ENCODE peak calls at places on chromosomes 12 and 14, in ten cellular contexts. V is sigmoid colon, N is GM23338, I is prostate gland, D is stomach, P is transverse colon, X is HepG2, R is suprapubic skin, C is esophagus muscularis mucosa, Q is SK-N-MC. Z is an unnamed sample.

GRCh38 chr14:46245281-46245680 is 406.3 kb downstream of the RPL10L start:
- DNase-seq in X (no peak), D (no peak), C (no peak), I (no peak), V (no peak), R (no peak), Q (no peak), P (no peak), N (no peak), Z (no peak)

GRCh38 chr14:59086241-59086899 is 102.1 kb upstream of the DAAM1 start:
- DNase-seq in D (no peak), R (no peak), Q (no peak), N (no peak), V (no peak), P (no peak), X (no peak), C (no peak), I (no peak), Z (no peak)

GRCh38 chr14:104600141-104600643 is 4.4 kb downstream of the TMEM179 start:
- DNase-seq in D (no peak), I (no peak), Q (no peak), X (no peak), N (no peak), V (no peak), C (no peak), R (peak), P (no peak), Z (no peak)

GRCh38 chr12:68608191-68608590 is 2.5 kb upstream of the RAP1B start:
- DNase-seq in P (no peak), C (no peak), V (no peak), Q (no peak), D (no peak), X (no peak), R (no peak), N (no peak), I (no peak), Z (no peak)

GRCh38 chr14:100011568-100012325 is 53.5 kb upstream of the EVL start:
- DNase-seq in X (no peak), I (no peak), Q (no peak), N (no peak), P (no peak), C (no peak), V (no peak), D (no peak), R (no peak), Z (no peak)

GRCh38 chr12:7060353-7060954 is at the start of gene C1S:
- DNase-seq in P (peak), C (peak), V (peak), R (peak), X (peak), N (peak), I (peak), D (peak), Q (no peak), Z (no peak)

GRCh38 chr14:23669441-23669840 is 33.3 kb downstream of the DHRS2 start:
- DNase-seq in R (no peak), V (no peak), P (no peak), Q (no peak), I (no peak), X (no peak), C (no peak), N (no peak), D (no peak), Z (no peak)

GRCh38 chr14:92759300-92759678 is 10.9 kb upstream of the LGMN start:
- DNase-seq in R (no peak), I (no peak), N (peak), P (peak), V (no peak), Q (peak), X (no peak), C (no peak), D (peak), Z (no peak)

GRCh38 chr12:53236443-53237111 is 4.6 kb upstream of the RARG start:
- DNase-seq in P (no peak), Q (no peak), R (no peak), D (no peak), N (no peak), X (no peak), I (no peak), V (no peak), C (no peak), Z (no peak)

GRCh38 chr14:102810523-102810922 is 33.3 kb downstream of the TRAF3 start:
- DNase-seq in P (no peak), V (no peak), D (no peak), X (no peak), C (no peak), Q (no peak), R (no peak), N (no peak), I (no peak), Z (no peak)

GRCh38 chr12:24851816-24852337 is 97.0 kb downstream of the BCAT1 start:
- DNase-seq in Q (no peak), V (no peak), I (no peak), R (no peak), P (no peak), D (no peak), N (no peak), C (no peak), X (no peak), Z (no peak)

GRCh38 chr14:52834440-52834842 is 43.0 kb upstream of the GNPNAT1 start:
- DNase-seq in I (no peak), Q (no peak), R (no peak), P (no peak), C (no peak), V (no peak), X (no peak), D (no peak), N (no peak), Z (no peak)

GRCh38 chr14:68195126-68195525 is 375.5 kb downstream of the RAD51B start:
- DNase-seq in V (no peak), N (peak), D (no peak), Q (no peak), C (no peak), P (no peak), I (no peak), R (no peak), X (peak), Z (no peak)

GRCh38 chr12:127810026-127810425 is 456.9 kb upstream of the TMEM132C start:
- DNase-seq in N (no peak), V (no peak), R (no peak), D (no peak), C (no peak), X (no peak), P (no peak), I (no peak), Q (peak), Z (no peak)

GRCh38 chr12:45775465-45775864 is 46.0 kb downstream of the ARID2 start:
- DNase-seq in X (no peak), V (no peak), N (no peak), P (no peak), I (no peak), Q (no peak), D (no peak), C (no peak), R (no peak), Z (no peak)

GRCh38 chr14:90922141-90922540 is 105.9 kb upstream of the TTC7B start:
- DNase-seq in P (no peak), D (no peak), V (no peak), N (no peak), X (no peak), Q (no peak), I (no peak), R (no peak), C (no peak), Z (no peak)

GRCh38 chr14:91249841-91250616 is 5.5 kb upstream of the GPR68 start:
- DNase-seq in X (peak), V (no peak), D (no peak), R (no peak), Q (no peak), N (no peak), I (no peak), C (no peak), P (peak), Z (no peak)

DNA sequence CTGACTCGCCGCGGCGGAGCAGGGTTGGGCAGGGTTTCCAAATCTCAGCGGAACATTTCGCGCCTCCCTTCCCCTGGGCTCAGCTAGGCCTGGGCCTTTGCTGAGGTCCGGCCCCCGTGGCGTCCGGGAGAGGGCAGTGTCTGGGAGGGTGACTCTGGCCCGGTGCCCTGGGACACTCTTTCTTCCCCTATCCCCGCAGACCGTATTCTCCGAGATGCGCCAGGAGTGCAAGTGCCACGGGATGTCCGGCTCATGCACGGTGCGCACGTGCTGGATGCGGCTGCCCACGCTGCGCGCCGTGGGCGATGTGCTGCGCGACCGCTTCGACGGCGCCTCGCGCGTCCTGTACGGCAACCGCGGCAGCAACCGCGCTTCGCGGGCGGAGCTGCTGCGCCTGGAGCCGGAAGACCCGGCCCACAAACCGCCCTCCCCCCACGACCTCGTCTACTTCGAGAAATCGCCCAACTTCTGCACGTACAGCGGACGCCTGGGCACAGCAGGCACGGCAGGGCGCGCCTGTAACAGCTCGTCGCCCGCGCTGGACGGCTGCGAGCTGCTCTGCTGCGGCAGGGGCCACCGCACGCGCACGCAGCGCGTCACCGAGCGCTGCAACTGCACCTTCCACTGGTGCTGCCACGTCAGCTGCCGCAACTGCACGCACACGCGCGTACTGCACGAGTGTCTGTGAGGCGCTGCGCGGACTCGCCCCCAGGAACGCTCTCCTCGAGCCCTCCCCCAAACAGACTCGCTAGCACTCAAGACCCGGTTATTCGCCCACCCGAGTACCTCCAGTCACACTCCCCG is 3.0 kb downstream of the WNT1 start:
- DNase-seq in I (no peak), R (no peak), Q (no peak), N (peak), P (no peak), X (no peak), V (no peak), D (no peak), C (no peak), Z (no peak)
- TF ChIP-seq POLR2AphosphoS5 in I (no peak), R (no peak), Q (no peak), N (no peak), P (no peak), X (no peak), V (no peak), D (no peak), C (no peak), Z (no peak)

GRCh38 chr12:110458756-110459155 is 8.6 kb upstream of the ARPC3 start:
- DNase-seq in C (no peak), P (no peak), V (no peak), Q (no peak), I (no peak), X (no peak), N (no peak), R (peak), D (no peak), Z (no peak)
- TF ChIP-seq POLR2AphosphoS5 in C (no peak), P (no peak), V (no peak), Q (no peak), I (no peak), X (no peak), N (no peak), R (no peak), D (no peak), Z (no peak)

GRCh38 chr12:57522019-57522886 is at the start of gene MBD6:
- DNase-seq in Q (peak), D (peak), X (peak), P (peak), I (peak), R (peak), N (peak), V (peak), C (peak), Z (peak)
- TF ChIP-seq POLR2AphosphoS5 in Q (peak), D (peak), X (peak), P (peak), I (peak), R (peak), N (no peak), V (peak), C (peak), Z (peak)

GRCh38 chr12:16012086-16012485 is 101.0 kb downstream of the DERA start:
- DNase-seq in I (no peak), Q (no peak), R (no peak), D (peak), X (no peak), N (no peak), P (no peak), C (no peak), V (peak), Z (no peak)
- TF ChIP-seq POLR2AphosphoS5 in I (no peak), Q (no peak), R (no peak), D (peak), X (no peak), N (no peak), P (no peak), C (no peak), V (peak), Z (no peak)

Z was measured in breast epithelium.